ENCODE peak calls at places on chromosomes 4 and X, in five cellular contexts. Z is kidney tubule cell; S is AG09319; H is Caki2; Q is stimulated activated CD4-positive, alpha-beta T cell treated with anti-CD3 and anti-CD28 coated beads, Interleukin-1b, Interleukin-23, amount 100 ng/mL, for 24 hours. K is an unnamed sample.

GRCh38 chr4:3702551-3703221 is 63.5 kb upstream of the ADRA2C start:
- DNase-seq in Z (no peak), S (no peak), H (no peak), Q (no peak), K (no peak)

GRCh38 chr4:10099521-10100325 is 16.9 kb downstream of the WDR1 start:
- DNase-seq in Z (no peak), S (no peak), H (no peak), Q (no peak), K (no peak)

GRCh38 chr4:186192068-186192751 is 843 bp downstream of the CYP4V2 start:
- DNase-seq in Z (peak), S (no peak), H (peak), Q (no peak), K (peak)

GRCh38 chrX:9874483-9874882 is 88.3 kb downstream of the SHROOM2 start:
- DNase-seq in Z (peak), S (no peak), H (no peak), Q (no peak), K (peak)

GRCh38 chrX:121635141-121635540 is 587.7 kb downstream of the GLUD2 start:
- DNase-seq in Z (peak), S (no peak), H (peak), Q (no peak), K (peak)

GRCh38 chr4:104395219-104395618 is 99.5 kb downstream of the CXXC4 start:
- DNase-seq in Z (no peak), S (no peak), H (no peak), Q (no peak), K (no peak)

GRCh38 chrX:30822068-30822671 is 66.9 kb downstream of the TAB3 start:
- DNase-seq in Z (peak), S (no peak), H (no peak), Q (no peak), K (no peak)

GRCh38 chrX:19625612-19626011 is 110.3 kb upstream of the MAP3K15 start:
- DNase-seq in Z (peak), S (no peak), H (peak), Q (no peak), K (peak)

GRCh38 chr4:6695660-6696581 is 2.2 kb downstream of the S100P start:
- DNase-seq in Z (no peak), S (no peak), H (no peak), Q (no peak), K (no peak)